ENCODE peak calls at places on chromosome 7, in ten cellular contexts. H is left colon; T is activated naive CD4-positive, alpha-beta T cell treated with anti-CD3 and anti-CD28 coated beads for 36 hours; O is T-cell; U is effector CD8-positive, alpha-beta T cell; K is tibial nerve; M is OCI-M1; F is fibroblast of the conjunctiva; B is activated T-cell treated with anti-CD3 and anti-CD28 coated beads, Interleukin-2, amount 50 U/mL, for 1 hour; I is amniotic stem cell. P is an unnamed sample.

GRCh38 chr7:157721468-157722136 is 384.8 kb downstream of the DNAJB6 start:
- DNase-seq in K (no peak), U (no peak), T (no peak), M (no peak), B (no peak), O (no peak), I (no peak), F (no peak), H (no peak), P (no peak)

GRCh38 chr7:149783386-149784250 is 10.2 kb upstream of the ZNF467 start:
- DNase-seq in I (no peak), H (no peak), B (no peak), F (no peak), K (no peak), O (no peak), T (no peak), M (no peak), U (no peak), P (no peak)

GRCh38 chr7:41641006-41641714 is 61.7 kb downstream of the INHBA start:
- DNase-seq in U (no peak), H (no peak), B (no peak), I (no peak), O (no peak), K (no peak), F (no peak), T (no peak), M (no peak), P (no peak)

GRCh38 chr7:130844811-130845580 is 111.0 kb upstream of the KLF14 start:
- DNase-seq in M (no peak), I (no peak), O (no peak), U (no peak), B (no peak), H (no peak), K (no peak), F (peak), T (no peak), P (peak)

GRCh38 chr7:24406053-24406561 is 122.1 kb downstream of the NPY start:
- DNase-seq in M (no peak), H (no peak), I (no peak), T (peak), K (no peak), F (no peak), U (no peak), B (no peak), O (no peak), P (no peak)

GRCh38 chr7:139560199-139560598 is 36.7 kb downstream of the CLEC2L start:
- DNase-seq in F (no peak), O (no peak), H (no peak), M (no peak), T (no peak), I (no peak), U (no peak), B (no peak), K (no peak), P (no peak)

GRCh38 chr7:100632951-100633717 is 8.2 kb downstream of the TFR2 start:
- DNase-seq in K (no peak), O (peak), M (no peak), T (peak), B (peak), F (no peak), U (peak), I (no peak), H (peak), P (no peak)

GRCh38 chr7:3597243-3597642 is 296.2 kb downstream of the SDK1 start:
- DNase-seq in I (no peak), U (no peak), B (no peak), O (no peak), T (no peak), K (no peak), F (no peak), M (peak), H (peak), P (no peak)

GRCh38 chr7:80661729-80662128 is 23.3 kb downstream of the CD36 start:
- DNase-seq in B (no peak), F (no peak), U (no peak), M (no peak), T (no peak), I (no peak), H (no peak), O (no peak), K (no peak), P (no peak)

GRCh38 chr7:76281006-76281705 is 21.3 kb upstream of the HSPB1 start:
- DNase-seq in K (no peak), O (no peak), U (no peak), I (no peak), T (no peak), B (no peak), M (no peak), F (no peak), H (no peak), P (no peak)

GRCh38 chr7:41303709-41304108 is 399.2 kb downstream of the INHBA start:
- DNase-seq in I (no peak), U (no peak), M (no peak), K (no peak), T (no peak), H (no peak), B (no peak), F (no peak), O (no peak), P (no peak)

GRCh38 chr7:1823376-1824150 is 153.5 kb downstream of the ELFN1 start:
- DNase-seq in K (no peak), U (no peak), T (no peak), M (no peak), H (no peak), I (no peak), B (peak), O (no peak), F (no peak), P (no peak)

GRCh38 chr7:26626687-26627086 is 237.7 kb downstream of the SKAP2 start:
- DNase-seq in K (no peak), F (no peak), H (no peak), T (no peak), M (no peak), U (no peak), I (no peak), O (no peak), B (no peak), P (no peak)

GRCh38 chr7:38186593-38187314 is 8.7 kb downstream of the STARD3NL start:
- DNase-seq in O (no peak), U (no peak), I (no peak), H (no peak), B (no peak), T (no peak), M (no peak), K (no peak), F (no peak), P (no peak)

GRCh38 chr7:141792526-141792925 is 2.5 kb downstream of the TAS2R5 start:
- DNase-seq in T (no peak), U (no peak), H (no peak), B (no peak), M (no peak), I (no peak), F (no peak), K (no peak), O (no peak), P (no peak)

GRCh38 chr7:117810642-117811512 is 62.4 kb downstream of the CTTNBP2 start:
- DNase-seq in F (no peak), M (no peak), H (no peak), I (peak), K (no peak), B (no peak), T (no peak), U (no peak), O (no peak), P (no peak)

GRCh38 chr7:152759655-152760383 is at the start of gene ACTR3B:
- DNase-seq in B (peak), M (peak), I (peak), T (peak), F (peak), K (peak), O (peak), H (peak), U (peak), P (peak)

GRCh38 chr7:117283779-117284178 is 39.1 kb downstream of the WNT2 start:
- DNase-seq in K (no peak), U (no peak), T (no peak), H (no peak), B (no peak), M (no peak), O (no peak), I (no peak), F (no peak), P (no peak)

GRCh38 chr7:81331061-81332018 is 412.5 kb upstream of the SEMA3C start:
- DNase-seq in H (no peak), U (no peak), O (no peak), F (no peak), I (no peak), M (no peak), T (no peak), K (no peak), B (no peak), P (no peak)

GRCh38 chr7:102892631-102893278 is 20.0 kb upstream of the LRRC17 start:
- DNase-seq in I (no peak), H (no peak), M (peak), U (no peak), T (no peak), B (no peak), O (no peak), F (no peak), K (no peak), P (no peak)

GRCh38 chr7:24573008-24573553 is at the start of gene PALS2:
- DNase-seq in F (peak), U (peak), M (peak), O (peak), H (peak), T (peak), B (peak), K (peak), I (no peak), P (peak)

GRCh38 chr7:135410546-135410942 is 99.4 kb downstream of the CNOT4 start:
- DNase-seq in F (no peak), U (no peak), H (no peak), O (no peak), T (no peak), B (no peak), I (no peak), K (no peak), M (no peak), P (no peak)

GRCh38 chr7:86598311-86598710 is 45.4 kb upstream of the GRM3 start:
- DNase-seq in O (no peak), T (no peak), F (no peak), M (peak), B (no peak), I (no peak), K (no peak), U (no peak), H (peak), P (no peak)

GRCh38 chr7:32588657-32589056 is 93.4 kb downstream of the AVL9 start:
- DNase-seq in K (no peak), T (peak), M (peak), I (peak), F (peak), H (no peak), B (no peak), U (no peak), O (no peak), P (no peak)

GRCh38 chr7:80482938-80483337 is 28.9 kb downstream of the GNAT3 start:
- DNase-seq in B (no peak), O (no peak), M (no peak), F (no peak), U (no peak), T (no peak), H (no peak), I (no peak), K (no peak), P (no peak)

GRCh38 chr7:45582136-45582742 is 8.1 kb downstream of the ADCY1 start:
- DNase-seq in F (no peak), M (no peak), O (no peak), U (no peak), B (no peak), H (no peak), K (no peak), T (no peak), I (no peak), P (no peak)

GRCh38 chr7:137316643-137317042 is 26.9 kb downstream of the PTN start:
- DNase-seq in T (no peak), M (no peak), I (no peak), B (no peak), F (no peak), H (no peak), O (no peak), K (no peak), U (no peak), P (no peak)

GRCh38 chr7:52085610-52086009 is 769.0 kb upstream of the COBL start:
- DNase-seq in F (no peak), T (no peak), O (no peak), U (no peak), M (no peak), K (no peak), H (no peak), I (no peak), B (no peak), P (no peak)

GRCh38 chr7:155980841-155981240 is 168.6 kb upstream of the SHH start:
- DNase-seq in F (no peak), M (no peak), U (no peak), H (no peak), T (no peak), O (no peak), B (no peak), I (no peak), K (no peak), P (no peak)

GRCh38 chr7:127250312-127251047 is 2.3 kb downstream of the GRM8 start:
- DNase-seq in H (no peak), O (no peak), B (no peak), K (no peak), T (no peak), F (no peak), M (no peak), U (no peak), I (no peak), P (no peak)

GRCh38 chr7:21472029-21472428 is 44.1 kb downstream of the SP4 start:
- DNase-seq in O (no peak), H (no peak), U (no peak), F (no peak), I (no peak), B (no peak), K (no peak), T (no peak), M (no peak), P (no peak)

GRCh38 chr7:3955751-3956696 is 655.0 kb downstream of the SDK1 start:
- DNase-seq in K (no peak), T (peak), I (no peak), F (no peak), H (no peak), M (no peak), B (no peak), U (no peak), O (no peak), P (no peak)

GRCh38 chr7:19405546-19405945 is 260.3 kb upstream of the FERD3L start:
- DNase-seq in T (no peak), I (no peak), B (no peak), F (no peak), K (no peak), O (no peak), M (peak), U (no peak), H (no peak), P (peak)

GRCh38 chr7:112596260-112596659 is 115.5 kb downstream of the LSMEM1 start:
- DNase-seq in T (no peak), H (no peak), F (peak), M (peak), I (no peak), B (no peak), U (no peak), K (no peak), O (no peak), P (no peak)

GRCh38 chr7:158355456-158356065 is 232.1 kb downstream of the PTPRN2 start:
- DNase-seq in O (no peak), K (no peak), B (no peak), U (no peak), M (no peak), T (no peak), H (no peak), F (no peak), I (no peak), P (no peak)

GRCh38 chr7:143882611-143883078 is 19.3 kb downstream of the TCAF1 start:
- DNase-seq in K (peak), M (no peak), I (no peak), O (no peak), U (no peak), B (no peak), H (peak), F (peak), T (no peak), P (no peak)